ENCODE peak calls at places on chromosomes 4 and X, in eight cellular contexts. R is Peyer's patch; X is cardiac muscle cell; W is CD8-positive, alpha-beta memory T cell; D is IMR-90; Q is suprapubic skin; Z is transverse colon; O is heart left ventricle. C is an unnamed sample.

GRCh38 chrX:95056901-95057300 is 1382.9 kb downstream of the FAM133A start:
- DNase-seq in R (no peak), X (no peak), W (no peak), D (peak), Q (no peak), Z (no peak), O (no peak), C (no peak)

GRCh38 chr4:60605651-60606354 is 594.3 kb upstream of the ADGRL3 start:
- DNase-seq in R (no peak), X (no peak), W (no peak), D (peak), Q (no peak), Z (no peak), O (no peak), C (no peak)

GRCh38 chrX:16039363-16039762 is 84.0 kb upstream of the GRPR start:
- DNase-seq in R (no peak), X (no peak), W (no peak), D (no peak), Q (no peak), Z (no peak), O (no peak), C (no peak)

GRCh38 chr4:88792268-88792781 is 94.7 kb upstream of the NAP1L5 start:
- DNase-seq in R (no peak), X (no peak), W (no peak), D (peak), Q (no peak), Z (no peak), O (no peak), C (no peak)

GRCh38 chr4:128006592-128006991 is 41.4 kb downstream of the ABHD18 start:
- DNase-seq in R (no peak), X (no peak), W (no peak), D (peak), Q (no peak), Z (no peak), O (no peak), C (no peak)

GRCh38 chr4:120163895-120164294 is 97.2 kb upstream of the MAD2L1 start:
- DNase-seq in R (no peak), X (no peak), W (no peak), D (no peak), Q (no peak), Z (no peak), O (no peak), C (no peak)

GRCh38 chr4:79404666-79405065 is 3.4 kb downstream of the GK2 start:
- DNase-seq in R (no peak), X (no peak), W (no peak), D (no peak), Q (no peak), Z (no peak), O (no peak), C (no peak)

GRCh38 chr4:170008376-170008775 is 17.8 kb downstream of the MFAP3L start:
- DNase-seq in R (no peak), X (no peak), W (no peak), D (no peak), Q (no peak), Z (no peak), O (no peak), C (no peak)

GRCh38 chrX:8091526-8091925 is 79.5 kb downstream of the VCX2 start:
- DNase-seq in R (no peak), X (no peak), W (no peak), D (no peak), Q (no peak), Z (no peak), O (no peak), C (no peak)

GRCh38 chrX:1925053-1925481 is 310.2 kb downstream of the ASMT start:
- DNase-seq in R (no peak), X (peak), W (no peak), D (no peak), Q (no peak), Z (no peak), O (no peak), C (no peak)

GRCh38 chr4:11805837-11806236 is 377.1 kb upstream of the HS3ST1 start:
- DNase-seq in R (no peak), X (peak), W (no peak), D (peak), Q (no peak), Z (no peak), O (no peak), C (peak)

GRCh38 chr4:173181769-173182374 is 13.3 kb downstream of the GALNT7 start:
- DNase-seq in R (no peak), X (no peak), W (no peak), D (peak), Q (no peak), Z (no peak), O (no peak), C (no peak)

GRCh38 chr4:125789018-125789417 is 474.3 kb downstream of the FAT4 start:
- DNase-seq in R (no peak), X (no peak), W (no peak), D (peak), Q (no peak), Z (no peak), O (no peak), C (no peak)

GRCh38 chrX:54357414-54358377 is at the start of gene WNK3:
- DNase-seq in R (peak), X (peak), W (peak), D (peak), Q (peak), Z (peak), O (peak), C (peak)

DNA sequence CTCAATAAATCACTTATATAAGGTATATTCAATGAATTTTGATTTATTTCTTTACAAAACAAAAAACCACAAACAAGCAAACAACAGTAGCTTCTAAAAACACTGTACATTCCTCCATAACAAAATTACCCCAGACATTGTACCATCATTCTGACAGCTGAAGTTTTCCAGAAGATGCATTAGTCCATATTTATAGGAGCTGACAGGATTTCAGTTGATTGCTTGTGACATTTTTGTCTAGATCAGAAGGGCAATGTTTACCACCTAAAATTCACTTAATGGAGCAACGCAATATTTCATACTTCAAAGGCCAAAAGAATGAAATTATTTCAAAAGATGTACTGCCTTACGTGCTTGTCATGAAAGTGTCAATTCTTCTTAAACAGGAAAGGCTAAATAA is 167.0 kb downstream of the ATP10D start:
- DNase-seq in R (no peak), X (no peak), W (no peak), D (no peak), Q (no peak), Z (no peak), O (no peak), C (no peak)
- H3K4me3 ChIP-seq in R (no peak), X (no peak), W (no peak), D (no peak), Q (no peak), Z (no peak), O (no peak), C (no peak)

GRCh38 chr4:25031077-25031606 is 396 bp upstream of the LGI2 start:
- DNase-seq in R (no peak), X (peak), W (no peak), D (no peak), Q (no peak), Z (peak), O (peak), C (no peak)
- H3K4me3 ChIP-seq in R (peak), X (peak), W (no peak), D (peak), Q (peak), Z (peak), O (peak), C (peak)

GRCh38 chrX:128439159-128439558 is 387.0 kb upstream of the ACTRT1 start:
- DNase-seq in R (no peak), X (no peak), W (no peak), D (no peak), Q (no peak), Z (no peak), O (no peak), C (no peak)
- H3K4me3 ChIP-seq in R (no peak), X (no peak), W (no peak), D (no peak), Q (no peak), Z (no peak), O (no peak), C (no peak)

GRCh38 chr4:101256222-101256621 is 91.1 kb downstream of the PPP3CA start:
- DNase-seq in R (no peak), X (no peak), W (no peak), D (no peak), Q (no peak), Z (no peak), O (no peak), C (peak)

GRCh38 chr4:101258782-101259353 is 88.5 kb downstream of the PPP3CA start:
- DNase-seq in R (no peak), X (no peak), W (no peak), D (no peak), Q (no peak), Z (no peak), O (no peak), C (no peak)

GRCh38 chr4:101262683-101263082 is 84.6 kb downstream of the PPP3CA start:
- DNase-seq in R (no peak), X (no peak), W (no peak), D (no peak), Q (no peak), Z (no peak), O (no peak), C (no peak)

GRCh38 chr4:101264550-101264949 is 82.8 kb downstream of the PPP3CA start:
- DNase-seq in R (no peak), X (no peak), W (no peak), D (no peak), Q (no peak), Z (no peak), O (no peak), C (no peak)

DNA sequence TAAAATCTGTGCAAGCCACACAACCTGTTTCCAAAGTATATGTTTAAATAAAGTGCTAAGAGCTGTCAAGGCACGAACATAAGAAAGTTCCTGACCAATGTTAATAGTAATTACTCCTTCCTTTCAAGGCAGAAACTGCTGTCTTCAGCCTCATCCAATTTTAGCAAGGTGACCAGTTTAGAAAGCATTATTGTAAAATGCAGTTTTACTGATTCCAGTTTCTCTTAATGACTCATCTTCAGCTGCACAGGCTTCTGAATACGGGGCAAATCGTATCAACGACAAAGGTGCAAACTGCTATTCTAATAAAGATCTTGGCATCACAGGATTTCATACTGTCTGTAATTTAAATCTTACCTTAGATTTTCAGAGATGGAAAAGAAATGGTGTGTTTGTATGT is 87.5 kb downstream of the PPP3CA start:
- DNase-seq in R (no peak), X (no peak), W (no peak), D (peak), Q (no peak), Z (no peak), O (no peak), C (no peak)
- H3K4me3 ChIP-seq in R (no peak), X (no peak), W (no peak), D (no peak), Q (no peak), Z (no peak), O (no peak), C (no peak)

C was measured in LNCaP clone FGC.